ENCODE peak calls at places on chromosomes 11 and 22, in seven cellular contexts. Z is upper lobe of left lung, X is cardiac muscle cell, N is kidney, R is left lung, I is psoas muscle, K is Peyer's patch. A is an unnamed sample. For H3K4me1, the result is how much of the 10 kb centered on the place peaks cover.

GRCh38 chr22:30421695-30422480 is 3.7 kb upstream of the MTFP1 start:
- DNase-seq in Z (no peak), X (peak), N (peak), R (no peak), I (no peak), K (no peak), A (no peak)

GRCh38 chr11:43942651-43943356 is 367 bp downstream of the C11orf96 start:
- DNase-seq in Z (no peak), X (peak), N (no peak), R (peak), I (peak), K (no peak), A (no peak)

GRCh38 chr11:103789957-103790356 is 246.5 kb upstream of the DDI1 start:
- DNase-seq in Z (no peak), X (peak), N (no peak), R (no peak), I (no peak), K (no peak), A (no peak)

GRCh38 chr22:17990167-17990566 is 34.2 kb downstream of the MICAL3 start:
- DNase-seq in Z (no peak), X (no peak), N (no peak), R (no peak), I (no peak), K (no peak), A (no peak)

GRCh38 chr11:17876827-17877226 is 136.0 kb downstream of the SERGEF start:
- DNase-seq in Z (no peak), X (no peak), N (no peak), R (no peak), I (no peak), K (no peak), A (no peak)

GRCh38 chr11:105132716-105133511 is 6.7 kb downstream of the CARD18 start:
- DNase-seq in Z (no peak), X (peak), N (no peak), R (no peak), I (no peak), K (no peak), A (no peak)

GRCh38 chr11:82174610-82175009 is 559.1 kb downstream of the FAM181B start:
- DNase-seq in Z (no peak), X (no peak), N (no peak), R (no peak), I (no peak), K (no peak), A (no peak)

GRCh38 chr11:6437993-6438392 is 2.8 kb downstream of the HPX start:
- DNase-seq in Z (no peak), X (no peak), N (no peak), R (no peak), I (no peak), K (no peak), A (no peak)

GRCh38 chr11:78742430-78742829 is 167.8 kb upstream of the NARS2 start:
- DNase-seq in Z (no peak), X (no peak), N (peak), R (no peak), I (peak), K (peak), A (peak)

GRCh38 chr11:26199341-26199740 is 132.6 kb upstream of the ANO3 start:
- DNase-seq in Z (no peak), X (peak), N (no peak), R (no peak), I (no peak), K (no peak), A (no peak)

GRCh38 chr11:19370100-19370861 is 129.5 kb upstream of the E2F8 start:
- DNase-seq in Z (no peak), X (peak), N (no peak), R (no peak), I (peak), K (no peak), A (no peak)

GRCh38 chr11:128718064-128718463 is 24.2 kb downstream of the FLI1 start:
- DNase-seq in Z (no peak), X (no peak), N (no peak), R (no peak), I (no peak), K (no peak), A (no peak)

GRCh38 chr22:48889209-48889830 is 938.4 kb downstream of the BRD1 start:
- DNase-seq in Z (no peak), X (no peak), N (peak), R (peak), I (peak), K (no peak), A (no peak)

GRCh38 chr22:35072939-35073338 is 7.0 kb downstream of the ISX start:
- DNase-seq in Z (no peak), X (peak), N (no peak), R (no peak), I (no peak), K (no peak), A (no peak)

GRCh38 chr11:102155676-102156075 is 45.4 kb downstream of the YAP1 start:
- DNase-seq in Z (no peak), X (peak), N (no peak), R (no peak), I (no peak), K (no peak), A (no peak)

GRCh38 chr11:62402226-62402625 is 16.6 kb upstream of the SCGB1A1 start:
- DNase-seq in Z (no peak), X (no peak), N (no peak), R (peak), I (peak), K (no peak), A (peak)

GRCh38 chr22:33242078-33242477 is 183.9 kb upstream of the SYN3 start:
- DNase-seq in Z (no peak), X (no peak), N (no peak), R (no peak), I (no peak), K (no peak), A (no peak)

GRCh38 chr11:10770626-10771254 is 19.7 kb downstream of the CTR9 start:
- DNase-seq in Z (no peak), X (peak), N (no peak), R (no peak), I (peak), K (no peak), A (peak)

GRCh38 chr22:39554170-39554569 is 16.4 kb upstream of the CACNA1I start:
- DNase-seq in Z (no peak), X (no peak), N (no peak), R (no peak), I (no peak), K (no peak), A (no peak)

GRCh38 chr11:34855021-34855753 is 61.0 kb downstream of the APIP start:
- DNase-seq in Z (no peak), X (peak), N (no peak), R (no peak), I (no peak), K (no peak), A (no peak)

GRCh38 chr11:27464155-27464759 is 8.3 kb downstream of the LGR4 start:
- DNase-seq in Z (no peak), X (peak), N (no peak), R (no peak), I (no peak), K (no peak), A (no peak)

GRCh38 chr11:111135101-111135500 is 110.4 kb upstream of the POU2AF2 start:
- DNase-seq in Z (no peak), X (no peak), N (no peak), R (no peak), I (no peak), K (no peak), A (no peak)

GRCh38 chr11:73271936-73272679 is at the start of gene P2RY6:
- DNase-seq in Z (no peak), X (peak), N (no peak), R (peak), I (no peak), K (peak), A (no peak)

GRCh38 chr11:102946237-102946636 is 9.3 kb downstream of the MMP13 start:
- DNase-seq in Z (no peak), X (no peak), N (no peak), R (no peak), I (no peak), K (no peak), A (no peak)

GRCh38 chr11:22657101-22657694 is 9.2 kb upstream of the GAS2 start:
- DNase-seq in Z (no peak), X (no peak), N (no peak), R (no peak), I (no peak), K (no peak), A (no peak)

GRCh38 chr22:41286639-41287091 is 678 bp upstream of the RANGAP1 start:
- DNase-seq in Z (no peak), X (peak), N (no peak), R (peak), I (no peak), K (no peak), A (no peak)

GRCh38 chr22:50088096-50088495 is 1.7 kb upstream of the MOV10L1 start:
- DNase-seq in Z (no peak), X (no peak), N (peak), R (no peak), I (no peak), K (no peak), A (no peak)

GRCh38 chr11:76769645-76770586 is 13.2 kb upstream of the TSKU start:
- DNase-seq in Z (no peak), X (peak), N (peak), R (no peak), I (no peak), K (peak), A (peak)

GRCh38 chr11:29211205-29211604 is 805.6 kb downstream of the KCNA4 start:
- DNase-seq in Z (no peak), X (no peak), N (no peak), R (no peak), I (no peak), K (no peak), A (no peak)

GRCh38 chr11:20647976-20648565 is 21.3 kb upstream of the NELL1 start:
- DNase-seq in Z (no peak), X (peak), N (no peak), R (no peak), I (no peak), K (no peak), A (no peak)

GRCh38 chr22:27223317-27224177 is 566.2 kb downstream of the MIAT start:
- DNase-seq in Z (no peak), X (peak), N (no peak), R (no peak), I (no peak), K (no peak), A (no peak)

GRCh38 chr11:131632971-131633370 is 262.6 kb downstream of the NTM start:
- DNase-seq in Z (no peak), X (no peak), N (no peak), R (no peak), I (no peak), K (no peak), A (no peak)

GRCh38 chr11:97259434-97259833 is 869.6 kb downstream of the JRKL start:
- DNase-seq in Z (no peak), X (no peak), N (no peak), R (no peak), I (no peak), K (no peak), A (no peak)

GRCh38 chr11:97254790-97255189 is 865.0 kb downstream of the JRKL start:
- DNase-seq in Z (no peak), X (no peak), N (no peak), R (no peak), I (no peak), K (no peak), A (no peak)

DNA sequence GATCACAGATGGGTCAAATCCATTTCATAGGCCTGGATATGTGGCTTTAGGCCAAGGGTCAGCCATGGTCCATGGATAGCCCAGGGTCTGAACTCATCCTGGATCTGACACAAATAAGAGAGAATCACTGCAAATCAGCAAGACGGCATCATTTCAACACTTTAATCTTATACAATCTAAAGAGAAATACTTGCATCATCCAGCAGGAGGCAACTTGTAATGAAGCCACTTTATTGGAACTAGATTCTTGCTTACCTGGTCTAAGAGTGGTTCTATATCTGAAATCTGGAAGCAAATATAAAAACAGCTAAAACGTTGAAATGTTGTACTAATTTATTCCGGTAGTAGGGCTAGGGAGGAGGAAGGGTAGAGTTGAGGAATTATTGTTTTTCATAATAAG is 870.1 kb downstream of the JRKL start:
- DNase-seq in Z (no peak), X (no peak), N (no peak), R (no peak), I (no peak), K (no peak), A (no peak)
- TF ChIP-seq CTCF in Z (no peak), X (no peak), N (no peak), R (no peak), I (no peak), K (no peak), A (no peak)

GRCh38 chr11:37503411-37504065 is 905.5 kb upstream of the RAG2 start:
- DNase-seq in Z (no peak), X (no peak), N (no peak), R (no peak), I (no peak), K (no peak), A (no peak)
- H3K4me1 ChIP-seq in Z (under half), X (under half), N (under half), R (under half), I (under half), K (under half), A (under half)

GRCh38 chr11:114155116-114155515 is 95.6 kb downstream of the ZBTB16 start:
- DNase-seq in Z (peak), X (no peak), N (peak), R (no peak), I (peak), K (no peak), A (no peak)
- H3K4me3 ChIP-seq in Z (no peak), X (no peak), N (no peak), R (no peak), I (no peak), K (no peak), A (no peak)

DNA sequence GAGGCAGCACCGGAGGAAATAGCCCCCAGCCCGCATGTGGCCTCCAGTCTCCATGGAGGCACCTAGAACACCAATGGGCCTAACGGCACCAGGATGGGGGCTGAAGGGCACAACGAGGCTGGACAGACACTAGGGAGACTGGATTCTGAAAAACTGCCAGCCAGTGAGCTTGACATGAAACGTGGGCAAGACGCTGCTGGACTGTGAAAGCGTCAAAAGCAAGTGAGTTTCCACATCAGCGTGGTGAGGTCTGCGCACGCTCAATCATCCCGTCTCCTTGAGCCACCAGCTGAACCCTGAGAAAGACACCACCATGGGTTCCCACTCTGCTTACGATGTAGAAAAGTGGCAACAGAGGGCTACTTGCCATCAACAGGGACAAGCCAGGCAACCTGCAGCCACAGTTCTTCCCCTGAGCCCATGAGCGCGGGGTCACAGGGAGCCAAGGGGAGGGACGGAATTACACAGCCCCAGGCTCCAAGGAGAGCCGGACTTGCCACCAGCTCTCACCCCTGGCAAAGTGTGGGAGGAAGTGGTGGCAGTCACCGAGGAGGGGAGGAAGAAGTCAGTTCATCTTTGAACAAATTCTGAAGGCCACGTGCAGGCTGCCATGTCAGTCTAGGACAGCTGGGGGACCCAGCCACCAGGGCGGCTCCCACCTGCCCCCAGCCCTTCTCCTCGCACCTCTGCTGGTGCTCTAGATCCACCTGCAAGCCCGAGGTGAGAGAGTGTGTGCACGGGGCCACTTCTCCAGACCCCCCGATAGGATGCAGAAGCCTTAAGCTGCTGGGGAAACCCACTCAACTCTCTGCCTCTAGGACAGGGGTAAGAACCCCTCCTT is 131.1 kb downstream of the MPPED1 start:
- DNase-seq in Z (no peak), X (no peak), N (no peak), R (no peak), I (no peak), K (no peak), A (no peak)
- TF ChIP-seq CTCF in Z (no peak), X (no peak), N (no peak), R (no peak), I (no peak), K (no peak), A (no peak)

DNA sequence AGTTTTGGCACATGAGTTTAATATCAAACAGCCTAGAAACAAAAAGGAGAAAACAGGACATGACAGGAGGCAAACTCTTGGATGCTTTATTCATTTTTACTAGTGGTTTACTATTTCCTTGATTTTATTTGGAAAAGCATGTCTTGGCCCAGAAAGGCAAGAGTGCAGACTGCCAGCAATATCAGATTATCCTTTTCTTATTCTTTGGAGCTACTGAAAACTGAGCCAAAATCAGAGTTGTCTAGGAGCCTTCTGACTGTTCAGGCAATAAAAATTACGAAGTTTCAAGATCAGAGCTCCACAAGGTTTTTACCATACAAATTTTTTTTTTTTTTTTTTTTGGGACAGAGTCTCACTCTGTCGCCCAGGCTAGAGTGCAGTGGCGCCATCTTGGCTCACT is 16.0 kb downstream of the CELF1 start:
- DNase-seq in Z (no peak), X (no peak), N (no peak), R (no peak), I (no peak), K (no peak), A (no peak)
- H3K4me1 ChIP-seq in Z (half or more), X (under half), N (under half), R (under half), I (half or more), K (under half), A (under half)

DNA sequence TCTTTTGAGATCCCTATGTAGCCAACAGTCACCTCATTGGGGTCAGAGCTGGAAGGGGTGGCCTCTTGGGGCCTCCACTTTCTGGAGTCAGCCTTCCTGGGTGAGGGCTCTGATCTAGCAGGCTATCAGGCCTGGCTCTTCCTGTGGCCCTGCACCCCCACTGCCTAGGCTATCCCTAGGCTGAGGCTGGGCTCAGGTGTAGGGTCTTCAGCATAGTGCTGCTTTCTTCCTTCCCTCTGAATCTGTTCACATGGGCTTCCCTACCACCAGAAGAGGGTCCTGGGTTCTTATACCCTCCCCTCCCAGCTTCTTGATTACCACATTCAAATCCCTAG is 456 bp upstream of the SPI1 start:
- DNase-seq in Z (no peak), X (no peak), N (no peak), R (no peak), I (no peak), K (no peak), A (no peak)
- H3K4me3 ChIP-seq in Z (peak), X (no peak), N (no peak), R (no peak), I (no peak), K (no peak), A (no peak)

DNA sequence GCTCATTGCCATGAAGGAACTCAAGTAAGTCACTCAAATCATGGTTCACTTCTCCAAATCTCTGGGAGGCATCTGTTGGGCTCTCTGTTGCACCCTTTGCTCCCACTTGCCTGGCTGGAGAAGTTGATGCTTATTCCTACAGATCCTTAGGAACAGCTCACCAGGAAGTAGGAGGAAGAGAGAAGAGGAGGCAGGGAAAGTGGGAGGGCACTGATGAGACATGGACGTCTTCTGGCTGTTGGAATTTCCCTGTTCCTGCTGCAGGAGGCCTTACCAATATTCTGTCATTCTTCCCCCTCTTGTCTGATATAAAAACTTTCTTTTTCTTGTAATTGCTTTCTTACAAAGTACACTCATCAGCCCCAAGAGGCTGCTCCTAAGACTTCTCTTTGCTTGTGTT is 13.6 kb downstream of the POLR2F start:
- DNase-seq in Z (no peak), X (no peak), N (no peak), R (no peak), I (no peak), K (no peak), A (no peak)
- TF ChIP-seq CTCF in Z (no peak), X (no peak), N (no peak), R (no peak), I (no peak), K (no peak), A (no peak)

A was measured in mucosa of descending colon.